ENCODE peak calls at places on chromosome 20, in ten cellular contexts. A, O, E, F, L, D, U, V, T and H are unnamed samples.

GRCh38 chr20:33796263-33796906 is 14.8 kb upstream of the CHMP4B start:
- DNase-seq in A (no peak), O (no peak), E (no peak), F (no peak), L (no peak), D (no peak), U (no peak), V (no peak), T (no peak), H (peak)

GRCh38 chr20:49207071-49207470 is 12.1 kb upstream of the DDX27 start:
- DNase-seq in A (no peak), O (no peak), E (no peak), F (no peak), L (no peak), D (no peak), U (no peak), V (no peak), T (no peak), H (no peak)

GRCh38 chr20:40843251-40843650 is 154.2 kb upstream of the MAFB start:
- DNase-seq in A (no peak), O (peak), E (no peak), F (no peak), L (peak), D (no peak), U (no peak), V (no peak), T (no peak), H (no peak)

GRCh38 chr20:44683263-44684046 is 31.7 kb upstream of the CCN5 start:
- DNase-seq in A (no peak), O (no peak), E (peak), F (peak), L (peak), D (peak), U (peak), V (no peak), T (no peak), H (peak)

GRCh38 chr20:43028470-43028869 is 161.2 kb downstream of the PTPRT start:
- DNase-seq in A (no peak), O (no peak), E (no peak), F (no peak), L (no peak), D (no peak), U (no peak), V (no peak), T (no peak), H (no peak)

GRCh38 chr20:7765221-7765620 is 175.0 kb downstream of the HAO1 start:
- DNase-seq in A (no peak), O (no peak), E (no peak), F (no peak), L (no peak), D (no peak), U (no peak), V (no peak), T (no peak), H (no peak)

GRCh38 chr20:45073182-45073581 is 27.7 kb downstream of the KCNS1 start:
- DNase-seq in A (no peak), O (no peak), E (no peak), F (no peak), L (no peak), D (no peak), U (no peak), V (no peak), T (no peak), H (no peak)

GRCh38 chr20:62822788-62823651 is 6.2 kb downstream of the COL9A3 start:
- DNase-seq in A (no peak), O (no peak), E (no peak), F (no peak), L (peak), D (no peak), U (no peak), V (no peak), T (no peak), H (peak)

GRCh38 chr20:63947638-63948456 is 8.4 kb downstream of the UCKL1 start:
- DNase-seq in A (no peak), O (peak), E (no peak), F (no peak), L (no peak), D (no peak), U (no peak), V (no peak), T (peak), H (peak)

GRCh38 chr20:47950103-47950502 is 164.8 kb upstream of the SULF2 start:
- DNase-seq in A (no peak), O (no peak), E (no peak), F (no peak), L (peak), D (no peak), U (peak), V (no peak), T (no peak), H (no peak)

GRCh38 chr20:22383156-22383555 is 201.2 kb downstream of the FOXA2 start:
- DNase-seq in A (no peak), O (no peak), E (no peak), F (no peak), L (no peak), D (no peak), U (peak), V (no peak), T (no peak), H (no peak)

GRCh38 chr20:10179574-10180298 is 38.9 kb upstream of the SNAP25 start:
- DNase-seq in A (no peak), O (no peak), E (no peak), F (no peak), L (peak), D (no peak), U (peak), V (no peak), T (no peak), H (no peak)

GRCh38 chr20:49901588-49901987 is 13.7 kb downstream of the SPATA2 start:
- DNase-seq in A (peak), O (no peak), E (no peak), F (no peak), L (no peak), D (no peak), U (no peak), V (no peak), T (no peak), H (no peak)

GRCh38 chr20:48668451-48668946 is 159.3 kb downstream of the PREX1 start:
- DNase-seq in A (no peak), O (peak), E (no peak), F (no peak), L (no peak), D (peak), U (peak), V (no peak), T (peak), H (no peak)

GRCh38 chr20:62635852-62636251 is 6.5 kb upstream of the SLCO4A1 start:
- DNase-seq in A (no peak), O (no peak), E (no peak), F (no peak), L (no peak), D (no peak), U (no peak), V (no peak), T (no peak), H (no peak)

GRCh38 chr20:58755751-58756524 is 63.3 kb downstream of the NPEPL1 start:
- DNase-seq in A (no peak), O (no peak), E (no peak), F (no peak), L (no peak), D (no peak), U (no peak), V (no peak), T (no peak), H (no peak)

GRCh38 chr20:52747736-52748135 is 224.4 kb upstream of the TSHZ2 start:
- DNase-seq in A (no peak), O (no peak), E (no peak), F (no peak), L (peak), D (no peak), U (peak), V (no peak), T (no peak), H (no peak)

GRCh38 chr20:23084282-23084844 is 1.8 kb downstream of the CD93 start:
- DNase-seq in A (no peak), O (no peak), E (no peak), F (no peak), L (no peak), D (no peak), U (no peak), V (no peak), T (no peak), H (no peak)

GRCh38 chr20:41173791-41174341 is 36.5 kb downstream of the PLCG1 start:
- DNase-seq in A (no peak), O (no peak), E (no peak), F (no peak), L (no peak), D (no peak), U (no peak), V (no peak), T (no peak), H (no peak)

GRCh38 chr20:7695622-7696021 is 244.6 kb downstream of the HAO1 start:
- DNase-seq in A (no peak), O (no peak), E (no peak), F (no peak), L (no peak), D (no peak), U (peak), V (no peak), T (no peak), H (no peak)

GRCh38 chr20:29876911-29877285 is 1380.6 kb upstream of the DEFB115 start:
- DNase-seq in A (peak), O (no peak), E (no peak), F (no peak), L (no peak), D (no peak), U (no peak), V (no peak), T (no peak), H (no peak)

GRCh38 chr20:34250005-34250404 is 8.8 kb downstream of the ASIP start:
- DNase-seq in A (no peak), O (no peak), E (no peak), F (no peak), L (no peak), D (no peak), U (no peak), V (no peak), T (no peak), H (no peak)

GRCh38 chr20:20491110-20491783 is 123.3 kb downstream of the INSM1 start:
- DNase-seq in A (no peak), O (no peak), E (no peak), F (no peak), L (no peak), D (no peak), U (peak), V (no peak), T (no peak), H (no peak)

GRCh38 chr20:56554869-56555268 is 21.8 kb downstream of the FAM209B start:
- DNase-seq in A (no peak), O (no peak), E (no peak), F (no peak), L (peak), D (no peak), U (peak), V (peak), T (no peak), H (no peak)

GRCh38 chr20:11853359-11853758 is 64.3 kb upstream of the BTBD3 start:
- DNase-seq in A (no peak), O (no peak), E (no peak), F (no peak), L (no peak), D (no peak), U (peak), V (no peak), T (no peak), H (no peak)

GRCh38 chr20:62802026-62802712 is 2.5 kb upstream of the OGFR start:
- DNase-seq in A (no peak), O (no peak), E (no peak), F (no peak), L (no peak), D (no peak), U (no peak), V (no peak), T (no peak), H (no peak)